ENCODE peak calls at places on chromosome 15, in four cellular contexts. Y, I, A and Z are unnamed samples.

GRCh38 chr15:65405793-65406192 is 17.0 kb downstream of the IGDCC4 start:
- DNase-seq in Y (no peak), A (no peak), I (no peak), Z (no peak)

GRCh38 chr15:70504305-70504951 is 258.9 kb downstream of the UACA start:
- DNase-seq in I (no peak), A (peak), Y (peak), Z (no peak)

GRCh38 chr15:80174017-80174746 is 21.4 kb downstream of the FAH start:
- DNase-seq in Y (no peak), A (peak), I (no peak), Z (no peak)

GRCh38 chr15:85854345-85855097 is 59.8 kb upstream of the KLHL25 start:
- DNase-seq in A (peak), Y (no peak), I (peak), Z (peak)

GRCh38 chr15:62610499-62610898 is 432.0 kb upstream of the TPM1 start:
- DNase-seq in Y (no peak), I (no peak), A (no peak), Z (no peak)

GRCh38 chr15:25136119-25136518 is 181.3 kb downstream of the SNRPN start:
- DNase-seq in Y (no peak), A (peak), I (peak), Z (peak)

GRCh38 chr15:44157679-44158078 is 37.4 kb downstream of the FRMD5 start:
- DNase-seq in Y (no peak), A (peak), I (no peak), Z (no peak)

GRCh38 chr15:82651708-82652107 is 4.5 kb upstream of the CPEB1 start:
- DNase-seq in A (no peak), Y (no peak), I (no peak), Z (no peak)

GRCh38 chr15:31974154-31974794 is 56.0 kb upstream of the CHRNA7 start:
- DNase-seq in Y (no peak), I (peak), A (no peak), Z (no peak)

GRCh38 chr15:27681038-27681437 is 418.1 kb downstream of the OCA2 start:
- DNase-seq in A (no peak), I (no peak), Y (no peak), Z (no peak)

GRCh38 chr15:78906310-78906608 is 33.6 kb downstream of the MORF4L1 start:
- DNase-seq in I (no peak), A (peak), Y (no peak), Z (no peak)

GRCh38 chr15:92810418-92811138 is 89.5 kb upstream of the CHD2 start:
- DNase-seq in A (peak), Y (peak), I (peak), Z (peak)

GRCh38 chr15:45648521-45649200 is 13.8 kb downstream of the SQOR start:
- DNase-seq in I (no peak), Y (no peak), A (peak), Z (no peak)

GRCh38 chr15:29053006-29053405 is 167.2 kb downstream of the APBA2 start:
- DNase-seq in Y (no peak), I (no peak), A (no peak), Z (no peak)

GRCh38 chr15:100890059-100890720 is 10.6 kb downstream of the ALDH1A3 start:
- DNase-seq in A (no peak), Y (no peak), I (no peak), Z (no peak)

GRCh38 chr15:92614301-92614700 is 41.3 kb downstream of the FAM174B start:
- DNase-seq in I (no peak), A (no peak), Y (no peak), Z (no peak)

GRCh38 chr15:73344051-73344450 is 24.7 kb downstream of the HCN4 start:
- DNase-seq in Y (no peak), A (no peak), I (no peak), Z (no peak)

GRCh38 chr15:65804252-65804931 is 12.3 kb upstream of the DENND4A start:
- DNase-seq in I (no peak), Y (no peak), A (peak), Z (no peak)

GRCh38 chr15:79994651-79995050 is 23.7 kb upstream of the BCL2A1 start:
- DNase-seq in A (peak), I (no peak), Y (no peak), Z (no peak)

GRCh38 chr15:31459011-31459748 is 132.5 kb downstream of the KLF13 start:
- DNase-seq in I (no peak), Y (peak), A (peak), Z (no peak)

GRCh38 chr15:60208708-60209107 is 189.1 kb downstream of the ANXA2 start:
- DNase-seq in Y (no peak), I (no peak), A (peak), Z (no peak)

GRCh38 chr15:69623521-69624513 is 171.2 kb downstream of the RPLP1 start:
- DNase-seq in Y (no peak), I (no peak), A (peak), Z (no peak)

GRCh38 chr15:68310811-68311463 is 33.4 kb downstream of the FEM1B start:
- DNase-seq in A (no peak), Y (no peak), I (no peak), Z (no peak)

GRCh38 chr15:63329567-63330350 is 51.9 kb downstream of the CA12 start:
- DNase-seq in I (no peak), Y (no peak), A (no peak), Z (no peak)

GRCh38 chr15:63238796-63239195 is 38.6 kb upstream of the APH1B start:
- DNase-seq in Y (no peak), A (peak), I (no peak), Z (no peak)

GRCh38 chr15:62135532-62136134 is 29.5 kb downstream of the C2CD4B start:
- DNase-seq in A (peak), I (no peak), Y (no peak), Z (no peak)

GRCh38 chr15:101434032-101434920 is 55.2 kb downstream of the PCSK6 start:
- DNase-seq in I (no peak), A (no peak), Y (no peak), Z (no peak)

GRCh38 chr15:48582472-48583235 is 62.9 kb downstream of the FBN1 start:
- DNase-seq in Y (no peak), I (peak), A (peak), Z (no peak)

GRCh38 chr15:36362508-36362907 is 216.9 kb upstream of the CDIN1 start:
- DNase-seq in A (peak), Y (no peak), I (no peak), Z (no peak)

DNA sequence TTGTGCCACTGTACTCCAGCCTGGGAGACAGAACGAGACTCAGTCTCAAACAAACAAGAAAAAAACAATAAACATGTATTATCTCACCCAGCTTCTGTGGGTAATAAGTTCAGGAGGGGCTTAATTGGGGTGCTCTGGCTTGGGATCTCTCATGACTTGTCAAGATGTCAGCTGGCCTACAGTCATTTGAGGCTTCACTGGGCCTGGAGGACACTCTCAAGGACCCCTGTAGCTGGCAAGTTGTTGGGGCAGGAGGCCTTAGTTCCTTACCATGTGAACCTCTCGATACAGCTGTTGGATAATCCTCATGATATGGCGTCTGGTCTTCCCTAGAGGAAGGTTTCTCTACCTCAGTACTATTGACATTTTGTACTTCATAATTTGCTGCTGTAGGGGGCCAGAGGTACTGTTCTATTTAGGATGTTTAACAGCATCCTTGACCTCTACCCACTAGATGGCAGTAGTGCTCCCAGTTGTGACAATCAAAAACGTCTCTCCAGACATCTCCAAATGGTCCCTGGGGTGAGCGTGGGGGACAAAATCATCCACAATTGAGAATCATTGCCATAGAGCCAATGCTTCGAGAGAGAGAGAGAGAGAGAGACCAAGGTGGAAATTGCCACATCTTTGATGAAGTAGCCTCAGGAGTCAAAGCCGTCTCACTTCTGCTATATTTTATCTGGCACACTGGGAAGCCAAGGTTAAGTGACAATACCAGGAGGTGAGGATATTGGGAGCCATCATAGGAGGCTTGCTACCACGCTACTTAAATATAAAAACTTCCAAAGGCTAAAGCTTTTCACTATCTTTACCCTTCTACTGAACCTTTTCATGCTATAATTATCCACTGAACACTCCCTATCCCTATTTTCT is 23.9 kb upstream of the SLTM start:
- DNase-seq in I (peak), A (peak), Y (peak), Z (peak)
- TF ChIP-seq CTCF in I (peak), A (peak), Y (peak), Z (peak)

GRCh38 chr15:74460298-74460697 is 662 bp downstream of the UBL7 start:
- DNase-seq in I (no peak), A (no peak), Y (no peak), Z (no peak)

GRCh38 chr15:74458473-74458872 is 2.5 kb downstream of the UBL7 start:
- DNase-seq in Y (no peak), A (no peak), I (no peak), Z (no peak)

GRCh38 chr15:74463634-74464033 is 2.7 kb upstream of the UBL7 start:
- DNase-seq in A (no peak), I (no peak), Y (no peak), Z (no peak)

GRCh38 chr15:74461847-74462511 is 1.0 kb upstream of the UBL7 start:
- DNase-seq in A (no peak), Y (no peak), I (no peak), Z (no peak)

GRCh38 chr15:74460903-74461846 is at the start of gene UBL7:
- DNase-seq in Y (peak), A (peak), I (peak), Z (peak)
- TF ChIP-seq CTCF in Y (no peak), A (peak), I (no peak), Z (no peak)

GRCh38 chr15:98384328-98385029 is 263.9 kb upstream of the IGF1R start:
- DNase-seq in A (no peak), I (no peak), Y (no peak), Z (no peak)

GRCh38 chr15:98383571-98383970 is 264.8 kb upstream of the IGF1R start:
- DNase-seq in A (no peak), I (no peak), Y (no peak), Z (no peak)

GRCh38 chr15:98386594-98386993 is 261.7 kb upstream of the IGF1R start:
- DNase-seq in I (no peak), A (no peak), Y (no peak), Z (no peak)

GRCh38 chr15:98381446-98381845 is 266.9 kb upstream of the IGF1R start:
- DNase-seq in Y (no peak), A (no peak), I (no peak), Z (no peak)

GRCh38 chr15:98382139-98382538 is 266.2 kb upstream of the IGF1R start:
- DNase-seq in I (no peak), A (no peak), Y (no peak), Z (no peak)
- TF ChIP-seq CTCF in I (no peak), A (no peak), Y (no peak), Z (no peak)

GRCh38 chr15:94040523-94041248 is 190.7 kb upstream of the MCTP2 start:
- DNase-seq in I (no peak), A (peak), Y (no peak), Z (no peak)
- TF ChIP-seq CTCF in I (no peak), A (peak), Y (no peak), Z (peak)